ENCODE peak calls at places on chromosomes 11 and 22, in four cellular contexts. P is right atrium auricular region, X is AG04450, E is esophagus muscularis mucosa. O is an unnamed sample.

GRCh38 chr11:118892515-118892914 is 8.8 kb downstream of the CXCR5 start:
- DNase-seq in P (no peak), X (no peak), E (no peak), O (no peak)

GRCh38 chr11:742571-743201 is 4.6 kb upstream of the TALDO1 start:
- DNase-seq in P (no peak), E (no peak), X (no peak), O (no peak)

GRCh38 chr11:112834277-112834755 is 126.9 kb upstream of the NCAM1 start:
- DNase-seq in P (no peak), X (no peak), E (no peak), O (no peak)

GRCh38 chr22:39290724-39291161 is 28.7 kb downstream of the RPL3 start:
- DNase-seq in X (no peak), P (peak), E (no peak), O (no peak)

GRCh38 chr11:7534030-7534378 is 20.2 kb downstream of the PPFIBP2 start:
- DNase-seq in X (no peak), P (no peak), E (no peak), O (no peak)

GRCh38 chr11:78292109-78292803 is 103.5 kb downstream of the USP35 start:
- DNase-seq in E (no peak), P (no peak), X (no peak), O (no peak)

GRCh38 chr11:114915871-114916270 is 237.5 kb downstream of the NXPE2 start:
- DNase-seq in X (no peak), P (no peak), E (peak), O (no peak)

GRCh38 chr11:35917676-35918075 is 26.2 kb upstream of the LDLRAD3 start:
- DNase-seq in E (no peak), X (no peak), P (no peak), O (no peak)

DNA sequence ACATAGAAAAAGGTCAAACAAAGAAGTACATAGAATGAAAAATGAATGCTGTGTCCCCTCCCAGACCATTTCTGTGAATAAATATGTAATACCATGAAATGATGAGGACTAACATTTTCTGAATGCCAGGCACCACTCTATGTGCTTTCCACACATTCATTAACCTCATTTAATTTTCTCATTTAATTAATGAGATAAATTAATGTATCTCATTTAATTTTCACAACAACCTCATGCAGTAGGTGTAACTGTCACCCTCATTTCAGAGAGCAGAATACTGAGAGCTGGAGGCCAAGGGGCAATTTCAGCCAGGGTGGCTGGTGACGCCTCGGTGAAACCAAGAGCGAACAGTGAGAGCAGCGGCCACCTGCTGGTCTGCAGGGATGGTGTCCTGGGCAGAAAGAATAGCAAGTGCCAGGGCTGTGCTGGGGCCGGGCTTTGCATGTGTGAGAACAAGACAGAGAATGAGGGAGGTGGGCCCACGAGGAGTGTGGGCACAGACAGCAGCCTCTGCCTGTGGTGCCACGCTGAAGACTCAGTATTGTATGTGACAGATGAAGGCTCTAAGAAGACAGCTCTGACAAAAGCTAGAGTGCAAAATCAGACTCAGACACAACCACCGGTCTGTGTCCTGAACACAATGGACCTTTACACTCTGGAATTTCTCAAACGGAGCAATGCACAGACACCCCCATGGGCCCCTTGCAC is 1.8 kb upstream of the SERPIND1 start:
- DNase-seq in X (no peak), P (no peak), E (no peak), O (no peak)
- TF ChIP-seq CTCF in X (peak), P (no peak), E (no peak), O (no peak)

DNA sequence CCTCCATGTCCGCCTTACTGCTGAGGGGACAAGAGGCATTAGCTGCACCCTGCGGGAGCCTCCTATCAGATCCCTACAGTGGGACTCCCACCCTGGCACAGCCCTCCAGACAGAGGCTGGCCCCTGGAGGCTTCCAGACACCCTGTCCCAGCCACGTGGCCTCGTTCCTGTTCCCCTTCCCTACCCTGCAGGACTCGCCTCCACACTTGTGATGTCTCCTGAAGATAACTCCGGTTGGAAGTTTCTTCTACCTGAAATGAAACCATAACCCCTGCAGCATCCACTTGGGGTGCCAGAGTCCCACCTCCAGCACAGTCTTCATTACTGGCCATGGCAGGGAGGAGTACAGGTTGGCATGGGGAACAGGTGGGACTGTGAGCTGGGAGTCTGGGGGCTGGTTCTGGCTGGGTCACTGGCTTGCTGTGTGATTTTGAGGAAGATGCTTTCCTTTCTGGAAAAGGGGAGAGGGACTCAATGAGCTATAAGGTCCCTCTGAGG is 4.9 kb upstream of the SH3BP1 start:
- DNase-seq in P (no peak), E (no peak), X (no peak), O (no peak)
- TF ChIP-seq CTCF in P (no peak), E (no peak), X (peak), O (peak)

DNA sequence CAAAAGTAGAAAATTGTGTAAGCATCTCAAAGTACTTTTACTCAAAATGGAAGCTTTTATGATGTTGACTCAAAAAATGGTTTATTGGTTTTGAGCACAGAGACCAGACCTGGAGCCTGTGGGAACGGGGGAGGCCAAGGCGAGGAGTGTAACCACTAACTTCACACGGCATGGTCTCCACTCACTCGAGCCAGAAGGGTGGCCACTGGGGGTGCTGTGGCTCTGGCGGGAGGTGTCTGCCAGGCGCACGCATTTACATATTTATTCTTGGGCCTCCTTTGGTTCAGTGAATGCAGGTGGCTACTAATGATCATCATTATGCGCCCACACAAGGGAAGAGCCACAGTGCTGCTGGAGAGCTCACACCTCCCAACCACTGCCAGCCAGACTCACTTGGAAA is 64.6 kb downstream of the FLRT1 start:
- DNase-seq in E (no peak), P (no peak), X (no peak), O (no peak)
- TF ChIP-seq CTCF in E (no peak), P (no peak), X (peak), O (no peak)

DNA sequence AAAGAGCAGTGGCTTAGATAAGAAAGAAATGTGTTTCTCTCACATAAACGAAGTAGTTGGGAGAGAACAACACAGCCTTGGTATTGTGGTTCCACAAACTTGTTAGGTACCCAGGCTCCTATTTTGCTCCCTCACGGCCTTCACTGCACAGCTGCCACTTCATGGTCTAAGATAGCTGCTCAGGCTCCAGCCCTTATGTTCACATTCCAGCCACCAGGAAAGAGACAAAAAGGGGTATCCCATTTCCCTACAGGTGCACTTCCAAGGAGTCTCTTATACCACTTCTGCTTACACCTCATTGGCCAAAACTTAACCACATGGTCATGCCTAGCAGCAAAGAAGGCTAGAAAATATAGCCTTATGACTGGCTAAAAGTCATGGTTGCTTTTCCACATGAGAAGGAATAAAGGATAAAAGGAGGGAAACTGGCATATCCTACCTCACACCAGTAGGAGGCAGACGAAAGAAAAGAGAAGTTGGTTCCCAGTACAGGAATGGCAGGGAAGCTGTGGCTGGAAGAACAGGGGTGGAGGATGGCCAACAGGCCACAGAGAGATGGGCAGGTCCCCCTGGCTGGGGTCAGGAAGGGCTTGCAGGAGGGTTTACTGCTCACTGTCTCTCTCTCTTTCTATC is 5.4 kb upstream of the HDHD5 start:
- DNase-seq in P (no peak), E (no peak), X (no peak), O (no peak)
- TF ChIP-seq CTCF in P (no peak), E (no peak), X (peak), O (peak)

GRCh38 chr11:45252134-45252856 is 33.8 kb downstream of the SYT13 start:
- DNase-seq in X (no peak), E (no peak), P (no peak), O (no peak)
- TF ChIP-seq CTCF in X (peak), E (peak), P (peak), O (peak)